ENCODE peak calls at places on chromosomes 5 and 9, in ten cellular contexts. One of them, this sample, is unnamed.

GRCh38 chr5:95984287-95984938 is 22.8 kb upstream of the ELL2 start:
- DNase-seq in foreskin keratinocyte: no peak
- DNase-seq in effector memory CD4-positive, alpha-beta T cell: no peak
- DNase-seq in neural crest cell: no peak
- DNase-seq in CD8-positive, alpha-beta T cell: no peak
- DNase-seq in brain microvascular endothelial cell: no peak
- DNase-seq in central memory CD4-positive, alpha-beta T cell: no peak
- DNase-seq in skeletal muscle cell: no peak
- DNase-seq in Peyer's patch: no peak
- DNase-seq in H7: no peak
- DNase-seq in this sample: no peak

GRCh38 chr5:173925449-173926071 is 37.4 kb downstream of the CPEB4 start:
- DNase-seq in foreskin keratinocyte: no peak
- DNase-seq in effector memory CD4-positive, alpha-beta T cell: no peak
- DNase-seq in neural crest cell: peak; percentile 24
- DNase-seq in CD8-positive, alpha-beta T cell: peak; percentile 18
- DNase-seq in brain microvascular endothelial cell: peak; percentile 61
- DNase-seq in central memory CD4-positive, alpha-beta T cell: peak; percentile 27
- DNase-seq in skeletal muscle cell: no peak
- DNase-seq in Peyer's patch: no peak
- DNase-seq in H7: no peak
- DNase-seq in this sample: peak; percentile 45

GRCh38 chr9:134344068-134344820 is 18.0 kb downstream of the RXRA start:
- DNase-seq in foreskin keratinocyte: no peak
- DNase-seq in effector memory CD4-positive, alpha-beta T cell: no peak
- DNase-seq in neural crest cell: no peak
- DNase-seq in CD8-positive, alpha-beta T cell: peak; percentile 26
- DNase-seq in brain microvascular endothelial cell: no peak
- DNase-seq in central memory CD4-positive, alpha-beta T cell: no peak
- DNase-seq in skeletal muscle cell: no peak
- DNase-seq in Peyer's patch: no peak
- DNase-seq in H7: peak; percentile 67
- DNase-seq in this sample: no peak

GRCh38 chr5:132257131-132258101 is at the start of gene PDLIM4:
- DNase-seq in foreskin keratinocyte: no peak
- DNase-seq in effector memory CD4-positive, alpha-beta T cell: no peak
- DNase-seq in neural crest cell: peak; percentile 59
- DNase-seq in CD8-positive, alpha-beta T cell: no peak
- DNase-seq in brain microvascular endothelial cell: peak; percentile 17
- DNase-seq in central memory CD4-positive, alpha-beta T cell: no peak
- DNase-seq in skeletal muscle cell: no peak
- DNase-seq in Peyer's patch: peak; percentile 72
- DNase-seq in H7: peak; percentile 98
- DNase-seq in this sample: no peak

GRCh38 chr9:103281126-103281525 is 286.0 kb downstream of the CYLC2 start:
- DNase-seq in foreskin keratinocyte: no peak
- DNase-seq in effector memory CD4-positive, alpha-beta T cell: no peak
- DNase-seq in neural crest cell: no peak
- DNase-seq in CD8-positive, alpha-beta T cell: no peak
- DNase-seq in brain microvascular endothelial cell: no peak
- DNase-seq in central memory CD4-positive, alpha-beta T cell: no peak
- DNase-seq in skeletal muscle cell: no peak
- DNase-seq in Peyer's patch: no peak
- DNase-seq in H7: no peak
- DNase-seq in this sample: no peak

GRCh38 chr9:116174347-116174746 is 20.8 kb downstream of the PAPPA start:
- DNase-seq in foreskin keratinocyte: no peak
- DNase-seq in effector memory CD4-positive, alpha-beta T cell: no peak
- DNase-seq in neural crest cell: no peak
- DNase-seq in CD8-positive, alpha-beta T cell: no peak
- DNase-seq in brain microvascular endothelial cell: no peak
- DNase-seq in central memory CD4-positive, alpha-beta T cell: no peak
- DNase-seq in skeletal muscle cell: no peak
- DNase-seq in Peyer's patch: no peak
- DNase-seq in H7: no peak
- DNase-seq in this sample: no peak

GRCh38 chr5:154646841-154647759 is 108.1 kb upstream of the LARP1 start:
- DNase-seq in foreskin keratinocyte: no peak
- DNase-seq in effector memory CD4-positive, alpha-beta T cell: no peak
- DNase-seq in neural crest cell: no peak
- DNase-seq in CD8-positive, alpha-beta T cell: peak; percentile 11
- DNase-seq in brain microvascular endothelial cell: no peak
- DNase-seq in central memory CD4-positive, alpha-beta T cell: no peak
- DNase-seq in skeletal muscle cell: no peak
- DNase-seq in Peyer's patch: peak; percentile 88
- DNase-seq in H7: peak; percentile 86
- DNase-seq in this sample: no peak

GRCh38 chr5:180034564-180034963 is 37.0 kb downstream of the RNF130 start:
- DNase-seq in foreskin keratinocyte: peak; percentile 27
- DNase-seq in effector memory CD4-positive, alpha-beta T cell: no peak
- DNase-seq in neural crest cell: no peak
- DNase-seq in CD8-positive, alpha-beta T cell: no peak
- DNase-seq in brain microvascular endothelial cell: peak; percentile 49
- DNase-seq in central memory CD4-positive, alpha-beta T cell: no peak
- DNase-seq in skeletal muscle cell: no peak
- DNase-seq in Peyer's patch: no peak
- DNase-seq in H7: no peak
- DNase-seq in this sample: no peak

GRCh38 chr5:8686707-8687106 is 817.8 kb downstream of the MTRR start:
- DNase-seq in foreskin keratinocyte: no peak
- DNase-seq in effector memory CD4-positive, alpha-beta T cell: no peak
- DNase-seq in neural crest cell: no peak
- DNase-seq in CD8-positive, alpha-beta T cell: no peak
- DNase-seq in brain microvascular endothelial cell: peak; percentile 37
- DNase-seq in central memory CD4-positive, alpha-beta T cell: no peak
- DNase-seq in skeletal muscle cell: peak; percentile 73
- DNase-seq in Peyer's patch: no peak
- DNase-seq in H7: no peak
- DNase-seq in this sample: peak; percentile 32

GRCh38 chr9:124735121-124735520 is 36.0 kb downstream of the NR6A1 start:
- DNase-seq in foreskin keratinocyte: peak; percentile 50
- DNase-seq in effector memory CD4-positive, alpha-beta T cell: no peak
- DNase-seq in neural crest cell: no peak
- DNase-seq in CD8-positive, alpha-beta T cell: no peak
- DNase-seq in brain microvascular endothelial cell: no peak
- DNase-seq in central memory CD4-positive, alpha-beta T cell: no peak
- DNase-seq in skeletal muscle cell: peak; percentile 22
- DNase-seq in Peyer's patch: no peak
- DNase-seq in H7: no peak
- DNase-seq in this sample: no peak

GRCh38 chr5:107372723-107373487 is 297.8 kb downstream of the EFNA5 start:
- DNase-seq in foreskin keratinocyte: no peak
- DNase-seq in effector memory CD4-positive, alpha-beta T cell: no peak
- DNase-seq in neural crest cell: no peak
- DNase-seq in CD8-positive, alpha-beta T cell: no peak
- DNase-seq in brain microvascular endothelial cell: no peak
- DNase-seq in central memory CD4-positive, alpha-beta T cell: no peak
- DNase-seq in skeletal muscle cell: no peak
- DNase-seq in Peyer's patch: no peak
- DNase-seq in H7: no peak
- DNase-seq in this sample: no peak

GRCh38 chr5:85049020-85049419 is 664.3 kb upstream of the EDIL3 start:
- DNase-seq in foreskin keratinocyte: no peak
- DNase-seq in effector memory CD4-positive, alpha-beta T cell: no peak
- DNase-seq in neural crest cell: no peak
- DNase-seq in CD8-positive, alpha-beta T cell: no peak
- DNase-seq in brain microvascular endothelial cell: peak; percentile 55
- DNase-seq in central memory CD4-positive, alpha-beta T cell: no peak
- DNase-seq in skeletal muscle cell: no peak
- DNase-seq in Peyer's patch: no peak
- DNase-seq in H7: peak; percentile 1
- DNase-seq in this sample: peak; percentile 24

GRCh38 chr5:123091258-123091987 is 2.4 kb downstream of the PRDM6 start:
- DNase-seq in foreskin keratinocyte: no peak
- DNase-seq in effector memory CD4-positive, alpha-beta T cell: no peak
- DNase-seq in neural crest cell: no peak
- DNase-seq in CD8-positive, alpha-beta T cell: no peak
- DNase-seq in brain microvascular endothelial cell: no peak
- DNase-seq in central memory CD4-positive, alpha-beta T cell: no peak
- DNase-seq in skeletal muscle cell: no peak
- DNase-seq in Peyer's patch: no peak
- DNase-seq in H7: no peak
- DNase-seq in this sample: no peak

GRCh38 chr5:2887401-2888348 is 136.2 kb upstream of the IRX2 start:
- DNase-seq in foreskin keratinocyte: no peak
- DNase-seq in effector memory CD4-positive, alpha-beta T cell: no peak
- DNase-seq in neural crest cell: no peak
- DNase-seq in CD8-positive, alpha-beta T cell: no peak
- DNase-seq in brain microvascular endothelial cell: no peak
- DNase-seq in central memory CD4-positive, alpha-beta T cell: no peak
- DNase-seq in skeletal muscle cell: no peak
- DNase-seq in Peyer's patch: no peak
- DNase-seq in H7: no peak
- DNase-seq in this sample: no peak

GRCh38 chr9:30349526-30350513 is 2034.6 kb upstream of the ACO1 start:
- DNase-seq in foreskin keratinocyte: no peak
- DNase-seq in effector memory CD4-positive, alpha-beta T cell: no peak
- DNase-seq in neural crest cell: no peak
- DNase-seq in CD8-positive, alpha-beta T cell: no peak
- DNase-seq in brain microvascular endothelial cell: no peak
- DNase-seq in central memory CD4-positive, alpha-beta T cell: no peak
- DNase-seq in skeletal muscle cell: no peak
- DNase-seq in Peyer's patch: no peak
- DNase-seq in H7: no peak
- DNase-seq in this sample: no peak

GRCh38 chr5:99054972-99055371 is 126.2 kb upstream of the CHD1 start:
- DNase-seq in foreskin keratinocyte: no peak
- DNase-seq in effector memory CD4-positive, alpha-beta T cell: no peak
- DNase-seq in neural crest cell: no peak
- DNase-seq in CD8-positive, alpha-beta T cell: no peak
- DNase-seq in brain microvascular endothelial cell: no peak
- DNase-seq in central memory CD4-positive, alpha-beta T cell: peak; percentile 27
- DNase-seq in skeletal muscle cell: no peak
- DNase-seq in Peyer's patch: no peak
- DNase-seq in H7: no peak
- DNase-seq in this sample: no peak

GRCh38 chr9:132673355-132673754 is 3.1 kb downstream of the GTF3C4 start:
- DNase-seq in foreskin keratinocyte: peak; percentile 47
- DNase-seq in effector memory CD4-positive, alpha-beta T cell: no peak
- DNase-seq in neural crest cell: peak; percentile 5
- DNase-seq in CD8-positive, alpha-beta T cell: no peak
- DNase-seq in brain microvascular endothelial cell: peak; percentile 57
- DNase-seq in central memory CD4-positive, alpha-beta T cell: peak; percentile 9
- DNase-seq in skeletal muscle cell: peak; percentile 21
- DNase-seq in Peyer's patch: no peak
- DNase-seq in H7: peak; percentile 52
- DNase-seq in this sample: peak; percentile 47

GRCh38 chr9:125043148-125043547 is 100.2 kb downstream of the SCAI start:
- DNase-seq in foreskin keratinocyte: no peak
- DNase-seq in effector memory CD4-positive, alpha-beta T cell: no peak
- DNase-seq in neural crest cell: no peak
- DNase-seq in CD8-positive, alpha-beta T cell: no peak
- DNase-seq in brain microvascular endothelial cell: no peak
- DNase-seq in central memory CD4-positive, alpha-beta T cell: no peak
- DNase-seq in skeletal muscle cell: no peak
- DNase-seq in Peyer's patch: no peak
- DNase-seq in H7: no peak
- DNase-seq in this sample: no peak

GRCh38 chr9:98231770-98232478 is 23.5 kb downstream of the TBC1D2 start:
- DNase-seq in foreskin keratinocyte: no peak
- DNase-seq in effector memory CD4-positive, alpha-beta T cell: no peak
- DNase-seq in neural crest cell: no peak
- DNase-seq in CD8-positive, alpha-beta T cell: no peak
- DNase-seq in brain microvascular endothelial cell: peak; percentile 84
- DNase-seq in central memory CD4-positive, alpha-beta T cell: no peak
- DNase-seq in skeletal muscle cell: peak; percentile 67
- DNase-seq in Peyer's patch: no peak
- DNase-seq in H7: no peak
- DNase-seq in this sample: peak; percentile 72

GRCh38 chr9:81030027-81030426 is 659.3 kb downstream of the TLE1 start:
- DNase-seq in foreskin keratinocyte: no peak
- DNase-seq in effector memory CD4-positive, alpha-beta T cell: no peak
- DNase-seq in neural crest cell: no peak
- DNase-seq in CD8-positive, alpha-beta T cell: no peak
- DNase-seq in brain microvascular endothelial cell: no peak
- DNase-seq in central memory CD4-positive, alpha-beta T cell: no peak
- DNase-seq in skeletal muscle cell: no peak
- DNase-seq in Peyer's patch: no peak
- DNase-seq in H7: no peak
- DNase-seq in this sample: no peak

GRCh38 chr9:107848598-107848997 is 359.0 kb upstream of the KLF4 start:
- DNase-seq in foreskin keratinocyte: no peak
- DNase-seq in effector memory CD4-positive, alpha-beta T cell: no peak
- DNase-seq in neural crest cell: no peak
- DNase-seq in CD8-positive, alpha-beta T cell: no peak
- DNase-seq in brain microvascular endothelial cell: no peak
- DNase-seq in central memory CD4-positive, alpha-beta T cell: no peak
- DNase-seq in skeletal muscle cell: no peak
- DNase-seq in Peyer's patch: no peak
- DNase-seq in H7: no peak
- DNase-seq in this sample: peak; percentile 14

GRCh38 chr5:139575751-139576150 is 14.6 kb downstream of the UBE2D2 start:
- DNase-seq in foreskin keratinocyte: no peak
- DNase-seq in effector memory CD4-positive, alpha-beta T cell: no peak
- DNase-seq in neural crest cell: no peak
- DNase-seq in CD8-positive, alpha-beta T cell: no peak
- DNase-seq in brain microvascular endothelial cell: no peak
- DNase-seq in central memory CD4-positive, alpha-beta T cell: no peak
- DNase-seq in skeletal muscle cell: no peak
- DNase-seq in Peyer's patch: no peak
- DNase-seq in H7: no peak
- DNase-seq in this sample: no peak

GRCh38 chr5:65742565-65743231 is 20.7 kb downstream of the NLN start:
- DNase-seq in foreskin keratinocyte: peak; percentile 45
- DNase-seq in effector memory CD4-positive, alpha-beta T cell: no peak
- DNase-seq in neural crest cell: no peak
- DNase-seq in CD8-positive, alpha-beta T cell: no peak
- DNase-seq in brain microvascular endothelial cell: peak; percentile 61
- DNase-seq in central memory CD4-positive, alpha-beta T cell: no peak
- DNase-seq in skeletal muscle cell: peak; percentile 52
- DNase-seq in Peyer's patch: no peak
- DNase-seq in H7: peak; percentile 23
- DNase-seq in this sample: peak; percentile 72

GRCh38 chr5:116242363-116242762 is 157.5 kb downstream of the COMMD10 start:
- DNase-seq in foreskin keratinocyte: no peak
- DNase-seq in effector memory CD4-positive, alpha-beta T cell: no peak
- DNase-seq in neural crest cell: no peak
- DNase-seq in CD8-positive, alpha-beta T cell: no peak
- DNase-seq in brain microvascular endothelial cell: no peak
- DNase-seq in central memory CD4-positive, alpha-beta T cell: no peak
- DNase-seq in skeletal muscle cell: peak; percentile 27
- DNase-seq in Peyer's patch: no peak
- DNase-seq in H7: no peak
- DNase-seq in this sample: peak; percentile 21

GRCh38 chr5:142316051-142316450 is 8.8 kb downstream of the SPRY4 start:
- DNase-seq in foreskin keratinocyte: no peak
- DNase-seq in effector memory CD4-positive, alpha-beta T cell: no peak
- DNase-seq in neural crest cell: no peak
- DNase-seq in CD8-positive, alpha-beta T cell: no peak
- DNase-seq in brain microvascular endothelial cell: no peak
- DNase-seq in central memory CD4-positive, alpha-beta T cell: peak; percentile 27
- DNase-seq in skeletal muscle cell: no peak
- DNase-seq in Peyer's patch: no peak
- DNase-seq in H7: no peak
- DNase-seq in this sample: no peak

GRCh38 chr5:35938518-35939227 is at the start of gene CAPSL:
- DNase-seq in foreskin keratinocyte: no peak
- DNase-seq in effector memory CD4-positive, alpha-beta T cell: no peak
- DNase-seq in neural crest cell: peak; percentile 22
- DNase-seq in CD8-positive, alpha-beta T cell: no peak
- DNase-seq in brain microvascular endothelial cell: peak; percentile 59
- DNase-seq in central memory CD4-positive, alpha-beta T cell: no peak
- DNase-seq in skeletal muscle cell: peak; percentile 47
- DNase-seq in Peyer's patch: no peak
- DNase-seq in H7: peak; percentile 84
- DNase-seq in this sample: no peak

GRCh38 chr5:36389245-36389644 is 87.5 kb upstream of the RANBP3L start:
- DNase-seq in foreskin keratinocyte: no peak
- DNase-seq in effector memory CD4-positive, alpha-beta T cell: no peak
- DNase-seq in neural crest cell: no peak
- DNase-seq in CD8-positive, alpha-beta T cell: no peak
- DNase-seq in brain microvascular endothelial cell: no peak
- DNase-seq in central memory CD4-positive, alpha-beta T cell: no peak
- DNase-seq in skeletal muscle cell: peak; percentile 34
- DNase-seq in Peyer's patch: no peak
- DNase-seq in H7: no peak
- DNase-seq in this sample: no peak

GRCh38 chr5:84825616-84826015 is 440.9 kb upstream of the EDIL3 start:
- DNase-seq in foreskin keratinocyte: no peak
- DNase-seq in effector memory CD4-positive, alpha-beta T cell: no peak
- DNase-seq in neural crest cell: no peak
- DNase-seq in CD8-positive, alpha-beta T cell: no peak
- DNase-seq in brain microvascular endothelial cell: peak; percentile 58
- DNase-seq in central memory CD4-positive, alpha-beta T cell: no peak
- DNase-seq in skeletal muscle cell: no peak
- DNase-seq in Peyer's patch: no peak
- DNase-seq in H7: no peak
- DNase-seq in this sample: no peak

This sample was measured in fibroblast of the conjunctiva.